ENCODE peak calls at places on chromosomes 1 and 21, in five cellular contexts. One of them, this sample, is unnamed.

GRCh38 chr1:42423621-42424200 is 32.1 kb downstream of the ZMYND12 start:
- DNase-seq in left ventricle myocardium superior: no peak
- DNase-seq in epithelial cell of proximal tubule: no peak
- DNase-seq in HTR-8/SVneo: no peak
- DNase-seq in naive thymus-derived CD8-positive, alpha-beta T cell: no peak
- DNase-seq in this sample: no peak

GRCh38 chr1:51567653-51568052 is 48.6 kb upstream of the EPS15 start:
- DNase-seq in left ventricle myocardium superior: no peak
- DNase-seq in naive thymus-derived CD8-positive, alpha-beta T cell: no peak
- DNase-seq in epithelial cell of proximal tubule: no peak
- DNase-seq in HTR-8/SVneo: no peak
- DNase-seq in this sample: no peak

GRCh38 chr1:44501022-44501910 is 96.2 kb downstream of the RNF220 start:
- DNase-seq in left ventricle myocardium superior: peak; percentile 46
- DNase-seq in epithelial cell of proximal tubule: no peak
- DNase-seq in HTR-8/SVneo: no peak
- DNase-seq in naive thymus-derived CD8-positive, alpha-beta T cell: no peak
- DNase-seq in this sample: no peak

GRCh38 chr1:32924881-32925344 is 23.7 kb upstream of the TMEM54 start:
- DNase-seq in naive thymus-derived CD8-positive, alpha-beta T cell: no peak
- DNase-seq in HTR-8/SVneo: no peak
- DNase-seq in epithelial cell of proximal tubule: no peak
- DNase-seq in left ventricle myocardium superior: peak; percentile 57
- DNase-seq in this sample: no peak

GRCh38 chr1:6349254-6349943 is 44.2 kb downstream of the ACOT7 start:
- DNase-seq in left ventricle myocardium superior: no peak
- DNase-seq in epithelial cell of proximal tubule: no peak
- DNase-seq in naive thymus-derived CD8-positive, alpha-beta T cell: peak; percentile 21
- DNase-seq in HTR-8/SVneo: no peak
- DNase-seq in this sample: no peak

GRCh38 chr1:205279986-205280385 is 41.6 kb downstream of the NUAK2 start:
- DNase-seq in epithelial cell of proximal tubule: no peak
- DNase-seq in naive thymus-derived CD8-positive, alpha-beta T cell: peak; percentile 29
- DNase-seq in left ventricle myocardium superior: no peak
- DNase-seq in HTR-8/SVneo: no peak
- DNase-seq in this sample: no peak

GRCh38 chr1:53636621-53637171 is 102.3 kb downstream of the GLIS1 start:
- DNase-seq in left ventricle myocardium superior: no peak
- DNase-seq in naive thymus-derived CD8-positive, alpha-beta T cell: no peak
- DNase-seq in epithelial cell of proximal tubule: no peak
- DNase-seq in HTR-8/SVneo: no peak
- DNase-seq in this sample: no peak

GRCh38 chr1:85397490-85398044 is 67.4 kb downstream of the DDAH1 start:
- DNase-seq in HTR-8/SVneo: no peak
- DNase-seq in left ventricle myocardium superior: no peak
- DNase-seq in naive thymus-derived CD8-positive, alpha-beta T cell: no peak
- DNase-seq in epithelial cell of proximal tubule: no peak
- DNase-seq in this sample: no peak

GRCh38 chr1:111571239-111571638 is 48.4 kb upstream of the RAP1A start:
- DNase-seq in HTR-8/SVneo: no peak
- DNase-seq in naive thymus-derived CD8-positive, alpha-beta T cell: no peak
- DNase-seq in epithelial cell of proximal tubule: no peak
- DNase-seq in left ventricle myocardium superior: no peak
- DNase-seq in this sample: no peak

GRCh38 chr21:41687633-41688032 is 79.2 kb downstream of the RIPK4 start:
- DNase-seq in epithelial cell of proximal tubule: no peak
- DNase-seq in HTR-8/SVneo: no peak
- DNase-seq in naive thymus-derived CD8-positive, alpha-beta T cell: no peak
- DNase-seq in left ventricle myocardium superior: no peak
- DNase-seq in this sample: no peak

GRCh38 chr1:11918779-11919519 is 7.3 kb downstream of the KIAA2013 start:
- DNase-seq in epithelial cell of proximal tubule: no peak
- DNase-seq in HTR-8/SVneo: peak; percentile 51
- DNase-seq in left ventricle myocardium superior: peak; percentile 78
- DNase-seq in naive thymus-derived CD8-positive, alpha-beta T cell: no peak
- DNase-seq in this sample: no peak

GRCh38 chr1:16143005-16143565 is 12.8 kb downstream of the EPHA2 start:
- DNase-seq in naive thymus-derived CD8-positive, alpha-beta T cell: no peak
- DNase-seq in left ventricle myocardium superior: no peak
- DNase-seq in epithelial cell of proximal tubule: no peak
- DNase-seq in HTR-8/SVneo: no peak
- DNase-seq in this sample: no peak

GRCh38 chr1:243482237-243483022 is 226.6 kb downstream of the SDCCAG8 start:
- DNase-seq in epithelial cell of proximal tubule: no peak
- DNase-seq in left ventricle myocardium superior: no peak
- DNase-seq in HTR-8/SVneo: peak; percentile 33
- DNase-seq in naive thymus-derived CD8-positive, alpha-beta T cell: peak; percentile 30
- DNase-seq in this sample: no peak

GRCh38 chr21:45938453-45938755 is 43.2 kb upstream of the COL6A1 start:
- DNase-seq in naive thymus-derived CD8-positive, alpha-beta T cell: no peak
- DNase-seq in left ventricle myocardium superior: no peak
- DNase-seq in epithelial cell of proximal tubule: no peak
- DNase-seq in HTR-8/SVneo: no peak
- DNase-seq in this sample: no peak

GRCh38 chr1:114207635-114208034 is 54.0 kb upstream of the SYT6 start:
- DNase-seq in naive thymus-derived CD8-positive, alpha-beta T cell: no peak
- DNase-seq in epithelial cell of proximal tubule: no peak
- DNase-seq in HTR-8/SVneo: no peak
- DNase-seq in left ventricle myocardium superior: no peak
- DNase-seq in this sample: no peak

GRCh38 chr1:175023043-175023921 is at the start of gene MRPS14:
- DNase-seq in epithelial cell of proximal tubule: peak; percentile 91
- DNase-seq in HTR-8/SVneo: peak; percentile 90
- DNase-seq in naive thymus-derived CD8-positive, alpha-beta T cell: peak; percentile 97
- DNase-seq in left ventricle myocardium superior: peak; percentile 97
- DNase-seq in this sample: peak; percentile 97

GRCh38 chr1:230860617-230861384 is 7.5 kb downstream of the C1orf198 start:
- DNase-seq in naive thymus-derived CD8-positive, alpha-beta T cell: no peak
- DNase-seq in epithelial cell of proximal tubule: no peak
- DNase-seq in left ventricle myocardium superior: no peak
- DNase-seq in HTR-8/SVneo: no peak
- DNase-seq in this sample: no peak

GRCh38 chr1:75992312-75992711 is 60.1 kb upstream of the ASB17 start:
- DNase-seq in left ventricle myocardium superior: no peak
- DNase-seq in epithelial cell of proximal tubule: no peak
- DNase-seq in HTR-8/SVneo: no peak
- DNase-seq in naive thymus-derived CD8-positive, alpha-beta T cell: no peak
- DNase-seq in this sample: no peak

GRCh38 chr1:40783001-40783905 is at the start of gene KCNQ4:
- DNase-seq in epithelial cell of proximal tubule: no peak
- DNase-seq in HTR-8/SVneo: no peak
- DNase-seq in naive thymus-derived CD8-positive, alpha-beta T cell: peak; percentile 11
- DNase-seq in left ventricle myocardium superior: peak; percentile 78
- DNase-seq in this sample: no peak

GRCh38 chr1:228340686-228341449 is 65.8 kb downstream of the TRIM11 start:
- DNase-seq in epithelial cell of proximal tubule: no peak
- DNase-seq in naive thymus-derived CD8-positive, alpha-beta T cell: no peak
- DNase-seq in left ventricle myocardium superior: peak; percentile 23
- DNase-seq in HTR-8/SVneo: no peak
- DNase-seq in this sample: no peak

GRCh38 chr1:178134061-178134460 is 40.2 kb downstream of the RASAL2 start:
- DNase-seq in HTR-8/SVneo: peak; percentile 37
- DNase-seq in epithelial cell of proximal tubule: peak; percentile 63
- DNase-seq in left ventricle myocardium superior: no peak
- DNase-seq in naive thymus-derived CD8-positive, alpha-beta T cell: no peak
- DNase-seq in this sample: no peak

GRCh38 chr1:21340230-21340564 is 49.9 kb upstream of the ECE1 start:
- DNase-seq in naive thymus-derived CD8-positive, alpha-beta T cell: no peak
- DNase-seq in left ventricle myocardium superior: peak; percentile 74
- DNase-seq in epithelial cell of proximal tubule: no peak
- DNase-seq in HTR-8/SVneo: no peak
- DNase-seq in this sample: no peak

GRCh38 chr1:56477164-56478111 is 101.9 kb downstream of the PLPP3 start:
- DNase-seq in epithelial cell of proximal tubule: peak; percentile 30
- DNase-seq in left ventricle myocardium superior: peak; percentile 85
- DNase-seq in HTR-8/SVneo: no peak
- DNase-seq in naive thymus-derived CD8-positive, alpha-beta T cell: no peak
- DNase-seq in this sample: no peak

GRCh38 chr1:107622975-107623374 is 342.0 kb downstream of the VAV3 start:
- DNase-seq in epithelial cell of proximal tubule: no peak
- DNase-seq in HTR-8/SVneo: no peak
- DNase-seq in left ventricle myocardium superior: no peak
- DNase-seq in naive thymus-derived CD8-positive, alpha-beta T cell: no peak
- DNase-seq in this sample: no peak

GRCh38 chr1:23984417-23985186 is 4.5 kb upstream of the SRSF10 start:
- DNase-seq in naive thymus-derived CD8-positive, alpha-beta T cell: no peak
- DNase-seq in HTR-8/SVneo: no peak
- DNase-seq in left ventricle myocardium superior: no peak
- DNase-seq in epithelial cell of proximal tubule: no peak
- DNase-seq in this sample: no peak

GRCh38 chr21:16169102-16169511 is 439.3 kb downstream of the USP25 start:
- DNase-seq in HTR-8/SVneo: peak; percentile 20
- DNase-seq in left ventricle myocardium superior: no peak
- DNase-seq in naive thymus-derived CD8-positive, alpha-beta T cell: no peak
- DNase-seq in epithelial cell of proximal tubule: no peak
- DNase-seq in this sample: no peak

GRCh38 chr1:172480421-172480820 is 36.6 kb upstream of the PIGC start:
- DNase-seq in left ventricle myocardium superior: no peak
- DNase-seq in epithelial cell of proximal tubule: no peak
- DNase-seq in HTR-8/SVneo: no peak
- DNase-seq in naive thymus-derived CD8-positive, alpha-beta T cell: no peak
- DNase-seq in this sample: no peak

This sample was measured in central memory CD4-positive, alpha-beta T cell.